ENCODE peak calls at places on chromosomes 7 and 10, in ten cellular contexts. K is keratinocyte, W is GM23248, O is MM.1S, U is mammary epithelial cell, J is HCT116, Z is K562, R is IMR-90, G is DND-41, H is PC-3. L is an unnamed sample.

GRCh38 chr10:75497997-75498797 is 66.8 kb downstream of the LRMDA start:
- DNase-seq in K (no peak), W (peak; percentile 86), O (no peak), U (no peak), J (peak; percentile 78), Z (no peak), R (peak; percentile 17), G (no peak), H (peak; percentile 49), L (no peak)

GRCh38 chr7:141014091-141014490 is 661 bp downstream of the MRPS33 start:
- DNase-seq in K (no peak), W (peak; percentile 70), O (no peak), U (no peak), J (no peak), Z (peak; percentile 43), R (peak; percentile 5), G (no peak), H (no peak), L (peak; percentile 50)

GRCh38 chr7:158082761-158083160 is 504.9 kb downstream of the PTPRN2 start:
- DNase-seq in K (no peak), W (no peak), O (no peak), U (no peak), J (no peak), Z (no peak), R (no peak), G (no peak), H (no peak), L (no peak)

GRCh38 chr10:114096864-114097263 is 53.2 kb downstream of the ADRB1 start:
- DNase-seq in K (no peak), W (no peak), O (no peak), U (no peak), J (no peak), Z (no peak), R (no peak), G (no peak), H (no peak), L (no peak)

GRCh38 chr7:44286618-44287487 is 38.5 kb downstream of the CAMK2B start:
- DNase-seq in K (no peak), W (no peak), O (no peak), U (no peak), J (no peak), Z (no peak), R (no peak), G (peak; percentile 28), H (no peak), L (no peak)

GRCh38 chr10:133318494-133319127 is 9.9 kb downstream of the ZNF511 start:
- DNase-seq in K (no peak), W (peak; percentile 77), O (peak; percentile 54), U (peak; percentile 37), J (no peak), Z (peak; percentile 62), R (peak; percentile 36), G (peak; percentile 63), H (peak; percentile 66), L (peak; percentile 91)

GRCh38 chr10:21517134-21517982 is 8.1 kb downstream of the SKIDA1 start:
- DNase-seq in K (no peak), W (peak; percentile 76), O (peak; percentile 68), U (peak; percentile 59), J (no peak), Z (peak; percentile 77), R (peak; percentile 59), G (no peak), H (peak; percentile 66), L (peak; percentile 77)

GRCh38 chr7:140686921-140687320 is 9.6 kb upstream of the NDUFB2 start:
- DNase-seq in K (no peak), W (no peak), O (no peak), U (no peak), J (no peak), Z (no peak), R (no peak), G (no peak), H (no peak), L (no peak)

GRCh38 chr7:130940326-130940725 is 206.3 kb upstream of the KLF14 start:
- DNase-seq in K (no peak), W (no peak), O (no peak), U (no peak), J (no peak), Z (no peak), R (no peak), G (no peak), H (no peak), L (no peak)

GRCh38 chr7:130942211-130942964 is 208.4 kb upstream of the KLF14 start:
- DNase-seq in K (no peak), W (no peak), O (no peak), U (peak; percentile 78), J (no peak), Z (peak; percentile 58), R (peak; percentile 86), G (no peak), H (peak; percentile 74), L (no peak)

GRCh38 chr7:130943336-130943901 is 209.4 kb upstream of the KLF14 start:
- DNase-seq in K (no peak), W (peak; percentile 75), O (no peak), U (peak; percentile 71), J (no peak), Z (no peak), R (peak; percentile 97), G (no peak), H (peak; percentile 69), L (no peak)

GRCh38 chr7:130940907-130941306 is 206.9 kb upstream of the KLF14 start:
- DNase-seq in K (no peak), W (no peak), O (no peak), U (no peak), J (no peak), Z (no peak), R (no peak), G (no peak), H (peak; percentile 24), L (no peak)

DNA sequence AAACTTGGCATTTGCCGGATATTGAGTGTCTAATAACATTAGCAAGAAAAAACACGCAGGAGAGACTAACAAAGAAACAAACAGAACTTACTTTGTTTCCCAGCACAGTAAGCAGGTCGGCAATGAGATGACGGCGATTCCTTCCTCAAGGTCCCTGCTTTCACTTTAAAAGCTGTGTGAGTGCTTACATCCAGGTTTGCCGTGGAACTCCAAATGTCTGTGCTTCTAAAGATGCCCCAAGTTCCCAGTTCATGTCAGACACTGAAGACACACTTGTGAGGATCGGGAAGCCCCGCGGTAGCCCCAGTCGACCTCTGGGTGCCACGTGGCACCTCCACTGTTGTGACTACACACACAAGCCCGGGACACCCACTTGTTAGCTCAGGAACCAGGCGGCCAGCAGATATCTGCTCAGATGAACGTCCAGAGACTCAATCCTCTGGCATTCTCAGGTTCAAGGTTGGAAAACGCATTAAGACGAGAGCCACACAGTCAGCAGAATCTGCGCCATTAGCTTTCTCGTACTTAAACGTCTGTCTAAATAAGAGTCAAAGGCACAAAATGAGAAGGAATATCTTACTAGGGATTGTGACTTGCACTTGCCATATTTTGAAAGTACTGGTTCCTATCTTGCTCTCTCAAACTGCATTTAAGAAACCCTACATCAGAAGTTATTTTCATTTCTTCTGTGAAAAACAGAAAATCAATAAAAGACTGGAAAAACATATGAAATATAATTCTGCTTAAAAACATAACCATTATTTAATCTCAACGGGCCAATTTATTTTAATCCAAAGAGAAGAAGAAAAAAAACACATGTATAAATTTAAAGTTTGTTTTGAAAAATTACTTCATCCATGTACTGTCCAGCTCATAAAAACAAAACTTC is 207.6 kb upstream of the KLF14 start:
- DNase-seq in K (no peak), W (no peak), O (no peak), U (peak; percentile 79), J (no peak), Z (peak; percentile 74), R (peak; percentile 84), G (no peak), H (peak; percentile 63), L (no peak)
- H2AFZ ChIP-seq in K (no peak overlapping the region), W (no peak overlapping the region), O (no peak overlapping the region), U (no peak overlapping the region), J (no peak overlapping the region), Z (peak overlapping the region; percentile 97), R (no peak overlapping the region), G (no peak overlapping the region), H (peak overlapping the region; percentile 36), L (no peak overlapping the region)

GRCh38 chr10:33267708-33268107 is 66.8 kb downstream of the NRP1 start:
- DNase-seq in K (no peak), W (no peak), O (no peak), U (no peak), J (no peak), Z (no peak), R (no peak), G (no peak), H (no peak), L (no peak)

GRCh38 chr10:33263453-33263852 is 71.0 kb downstream of the NRP1 start:
- DNase-seq in K (no peak), W (peak; percentile 70), O (no peak), U (peak; percentile 59), J (no peak), Z (no peak), R (peak; percentile 39), G (no peak), H (peak; percentile 98), L (no peak)

GRCh38 chr10:33260403-33261239 is 73.8 kb downstream of the NRP1 start:
- DNase-seq in K (no peak), W (no peak), O (no peak), U (no peak), J (no peak), Z (no peak), R (peak; percentile 52), G (no peak), H (no peak), L (no peak)

GRCh38 chr10:33262871-33263270 is 71.6 kb downstream of the NRP1 start:
- DNase-seq in K (no peak), W (no peak), O (no peak), U (no peak), J (no peak), Z (no peak), R (no peak), G (no peak), H (peak; percentile 91), L (no peak)

GRCh38 chr10:33265621-33266020 is 68.8 kb downstream of the NRP1 start:
- DNase-seq in K (no peak), W (no peak), O (no peak), U (no peak), J (no peak), Z (no peak), R (no peak), G (no peak), H (no peak), L (no peak)
- H3K36me3 ChIP-seq in K (peaks cover 24% of the 10 kb centered on the region), W (peaks cover 59% of the 10 kb centered on the region), O (no peaks in the 10 kb centered on the region), U (peaks cover 29% of the 10 kb centered on the region), J (no peaks in the 10 kb centered on the region), Z (no peaks in the 10 kb centered on the region), R (peaks cover 16% of the 10 kb centered on the region), G (no peaks in the 10 kb centered on the region), H (peaks cover 74% of the 10 kb centered on the region), L (no peaks in the 10 kb centered on the region)

DNA sequence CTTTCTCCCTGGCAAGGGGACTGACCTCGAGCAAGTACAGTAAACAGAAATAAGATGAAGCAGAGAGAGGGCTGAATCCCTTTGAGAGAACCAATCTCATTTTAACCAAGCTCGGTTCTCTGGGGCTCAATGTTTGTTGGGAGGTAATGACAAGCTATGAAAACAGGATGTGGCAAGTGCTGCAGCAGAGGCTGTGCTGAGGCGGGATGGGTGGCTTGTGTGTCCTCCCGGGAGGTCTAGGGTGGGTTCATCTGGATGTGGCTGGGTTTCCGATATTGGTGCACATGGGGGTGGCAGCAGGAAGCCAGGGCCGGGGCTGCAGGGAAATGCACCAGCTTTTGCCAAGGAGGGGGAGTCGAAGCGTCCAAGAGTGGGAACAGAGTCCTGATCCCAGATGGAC is 84.5 kb downstream of the AOAH start:
- DNase-seq in K (no peak), W (no peak), O (no peak), U (no peak), J (no peak), Z (no peak), R (no peak), G (peak; percentile 93), H (no peak), L (no peak)
- H3K27ac ChIP-seq in K (no peak overlapping the region), W (no peak overlapping the region), O (no peak overlapping the region), U (no peak overlapping the region), J (no peak overlapping the region), Z (no peak overlapping the region), R (no peak overlapping the region), G (peak overlapping the region; percentile 97), H (no peak overlapping the region), L (no peak overlapping the region)

GRCh38 chr7:431658-432111 is 88.0 kb downstream of the PDGFA start:
- DNase-seq in K (no peak), W (no peak), O (no peak), U (no peak), J (no peak), Z (no peak), R (no peak), G (no peak), H (no peak), L (no peak)
- H2AFZ ChIP-seq in K (no peak overlapping the region), W (no peak overlapping the region), O (no peak overlapping the region), U (no peak overlapping the region), J (no peak overlapping the region), Z (no peak overlapping the region), R (peak overlapping the region; percentile 33), G (no peak overlapping the region), H (no peak overlapping the region), L (no peak overlapping the region)

L was measured in Karpas-422.